ENCODE peak calls at places on chromosomes 16 and 17, in six cellular contexts. One of them, this sample, is unnamed.

GRCh38 chr16:29757950-29758466 is 12.2 kb upstream of the C16orf54 start:
- DNase-seq in PC-3: no peak
- DNase-seq in fibroblast of lung: peak; percentile 90
- DNase-seq in GM23248: peak; percentile 66
- DNase-seq in K562: no peak
- DNase-seq in mammary epithelial cell: no peak
- DNase-seq in this sample: no peak

GRCh38 chr16:81717662-81718189 is 61.4 kb upstream of the PLCG2 start:
- DNase-seq in PC-3: no peak
- DNase-seq in fibroblast of lung: no peak
- DNase-seq in GM23248: no peak
- DNase-seq in K562: no peak
- DNase-seq in mammary epithelial cell: no peak
- DNase-seq in this sample: no peak

GRCh38 chr16:51153275-51153991 is 2.4 kb upstream of the SALL1 start:
- DNase-seq in PC-3: no peak
- DNase-seq in fibroblast of lung: peak; percentile 6
- DNase-seq in GM23248: peak; percentile 49
- DNase-seq in K562: no peak
- DNase-seq in mammary epithelial cell: no peak
- DNase-seq in this sample: peak; percentile 76

GRCh38 chr16:23182206-23182674 is 305 bp upstream of the SCNN1G start:
- DNase-seq in PC-3: peak; percentile 88
- DNase-seq in fibroblast of lung: peak; percentile 56
- DNase-seq in GM23248: peak; percentile 80
- DNase-seq in K562: peak; percentile 78
- DNase-seq in mammary epithelial cell: peak; percentile 88
- DNase-seq in this sample: peak; percentile 89

GRCh38 chr16:20870122-20870521 is 30.0 kb downstream of the DCUN1D3 start:
- DNase-seq in PC-3: no peak
- DNase-seq in fibroblast of lung: no peak
- DNase-seq in GM23248: no peak
- DNase-seq in K562: no peak
- DNase-seq in mammary epithelial cell: no peak
- DNase-seq in this sample: no peak

GRCh38 chr16:3008749-3009088 is 4.0 kb upstream of the CLDN9 start:
- DNase-seq in PC-3: no peak
- DNase-seq in fibroblast of lung: no peak
- DNase-seq in GM23248: no peak
- DNase-seq in K562: peak; percentile 64
- DNase-seq in mammary epithelial cell: no peak
- DNase-seq in this sample: no peak

GRCh38 chr17:81387235-81388060 is 7.8 kb upstream of the BAHCC1 start:
- DNase-seq in PC-3: peak; percentile 64
- DNase-seq in fibroblast of lung: peak; percentile 71
- DNase-seq in GM23248: peak; percentile 75
- DNase-seq in K562: no peak
- DNase-seq in mammary epithelial cell: no peak
- DNase-seq in this sample: peak; percentile 86

GRCh38 chr17:5131146-5131715 is 15.4 kb downstream of the USP6 start:
- DNase-seq in PC-3: no peak
- DNase-seq in fibroblast of lung: no peak
- DNase-seq in GM23248: no peak
- DNase-seq in K562: no peak
- DNase-seq in mammary epithelial cell: no peak
- DNase-seq in this sample: no peak

GRCh38 chr17:77444653-77445029 is 303.9 kb downstream of the SEC14L1 start:
- DNase-seq in PC-3: no peak
- DNase-seq in fibroblast of lung: peak; percentile 92
- DNase-seq in GM23248: peak; percentile 71
- DNase-seq in K562: peak; percentile 61
- DNase-seq in mammary epithelial cell: no peak
- DNase-seq in this sample: no peak

GRCh38 chr17:72947475-72947874 is 145.0 kb downstream of the SLC39A11 start:
- DNase-seq in PC-3: no peak
- DNase-seq in fibroblast of lung: no peak
- DNase-seq in GM23248: no peak
- DNase-seq in K562: no peak
- DNase-seq in mammary epithelial cell: no peak
- DNase-seq in this sample: no peak

GRCh38 chr16:56995136-56995805 is 5.9 kb downstream of the NLRC5 start:
- DNase-seq in PC-3: no peak
- DNase-seq in fibroblast of lung: no peak
- DNase-seq in GM23248: no peak
- DNase-seq in K562: no peak
- DNase-seq in mammary epithelial cell: no peak
- DNase-seq in this sample: no peak

GRCh38 chr17:75668489-75668888 is 1.4 kb downstream of the SAP30BP start:
- DNase-seq in PC-3: no peak
- DNase-seq in fibroblast of lung: no peak
- DNase-seq in GM23248: peak; percentile 38
- DNase-seq in K562: no peak
- DNase-seq in mammary epithelial cell: no peak
- DNase-seq in this sample: no peak

GRCh38 chr17:61444831-61445230 is 7.4 kb upstream of the TBX4 start:
- DNase-seq in PC-3: peak; percentile 88
- DNase-seq in fibroblast of lung: peak; percentile 78
- DNase-seq in GM23248: peak; percentile 32
- DNase-seq in K562: no peak
- DNase-seq in mammary epithelial cell: no peak
- DNase-seq in this sample: no peak

GRCh38 chr17:65988451-65988850 is 203.5 kb downstream of the CEP112 start:
- DNase-seq in PC-3: no peak
- DNase-seq in fibroblast of lung: no peak
- DNase-seq in GM23248: no peak
- DNase-seq in K562: no peak
- DNase-seq in mammary epithelial cell: no peak
- DNase-seq in this sample: no peak

GRCh38 chr17:75981019-75981615 is 2.1 kb downstream of the TEN1 start:
- DNase-seq in PC-3: no peak
- DNase-seq in fibroblast of lung: no peak
- DNase-seq in GM23248: peak; percentile 32
- DNase-seq in K562: no peak
- DNase-seq in mammary epithelial cell: no peak
- DNase-seq in this sample: no peak

GRCh38 chr17:67044016-67044772 is at the start of gene CACNG1:
- DNase-seq in PC-3: no peak
- DNase-seq in fibroblast of lung: no peak
- DNase-seq in GM23248: no peak
- DNase-seq in K562: no peak
- DNase-seq in mammary epithelial cell: no peak
- DNase-seq in this sample: no peak

GRCh38 chr16:84864266-84864955 is 44.6 kb downstream of the CRISPLD2 start:
- DNase-seq in PC-3: no peak
- DNase-seq in fibroblast of lung: no peak
- DNase-seq in GM23248: no peak
- DNase-seq in K562: no peak
- DNase-seq in mammary epithelial cell: no peak
- DNase-seq in this sample: no peak

GRCh38 chr16:19700319-19700781 is 17.7 kb downstream of the KNOP1 start:
- DNase-seq in PC-3: peak; percentile 77
- DNase-seq in fibroblast of lung: peak; percentile 64
- DNase-seq in GM23248: peak; percentile 73
- DNase-seq in K562: no peak
- DNase-seq in mammary epithelial cell: no peak
- DNase-seq in this sample: no peak

GRCh38 chr17:56292010-56292409 is 138.7 kb downstream of the ANKFN1 start:
- DNase-seq in PC-3: peak; percentile 50
- DNase-seq in fibroblast of lung: peak; percentile 56
- DNase-seq in GM23248: peak; percentile 93
- DNase-seq in K562: no peak
- DNase-seq in mammary epithelial cell: peak; percentile 73
- DNase-seq in this sample: no peak

GRCh38 chr16:89864421-89864820 is 9.0 kb upstream of the TCF25 start:
- DNase-seq in PC-3: peak; percentile 59
- DNase-seq in fibroblast of lung: no peak
- DNase-seq in GM23248: peak; percentile 32
- DNase-seq in K562: no peak
- DNase-seq in mammary epithelial cell: peak; percentile 79
- DNase-seq in this sample: no peak

GRCh38 chr17:68089881-68090280 is 54.3 kb downstream of the KPNA2 start:
- DNase-seq in PC-3: peak; percentile 84
- DNase-seq in fibroblast of lung: no peak
- DNase-seq in GM23248: peak; percentile 29
- DNase-seq in K562: no peak
- DNase-seq in mammary epithelial cell: peak; percentile 12
- DNase-seq in this sample: no peak

GRCh38 chr16:26993511-26993910 is 73.2 kb upstream of the C16orf82 start:
- DNase-seq in PC-3: no peak
- DNase-seq in fibroblast of lung: peak; percentile 14
- DNase-seq in GM23248: peak; percentile 56
- DNase-seq in K562: no peak
- DNase-seq in mammary epithelial cell: no peak
- DNase-seq in this sample: no peak
- H3K9ac ChIP-seq in PC-3: no peak overlapping the region
- H3K9ac ChIP-seq in fibroblast of lung: no peak overlapping the region
- H3K9ac ChIP-seq in GM23248: peak overlapping the region; percentile 26
- H3K9ac ChIP-seq in K562: no peak overlapping the region
- H3K9ac ChIP-seq in mammary epithelial cell: no peak overlapping the region
- H3K9ac ChIP-seq in this sample: no peak overlapping the region

DNA sequence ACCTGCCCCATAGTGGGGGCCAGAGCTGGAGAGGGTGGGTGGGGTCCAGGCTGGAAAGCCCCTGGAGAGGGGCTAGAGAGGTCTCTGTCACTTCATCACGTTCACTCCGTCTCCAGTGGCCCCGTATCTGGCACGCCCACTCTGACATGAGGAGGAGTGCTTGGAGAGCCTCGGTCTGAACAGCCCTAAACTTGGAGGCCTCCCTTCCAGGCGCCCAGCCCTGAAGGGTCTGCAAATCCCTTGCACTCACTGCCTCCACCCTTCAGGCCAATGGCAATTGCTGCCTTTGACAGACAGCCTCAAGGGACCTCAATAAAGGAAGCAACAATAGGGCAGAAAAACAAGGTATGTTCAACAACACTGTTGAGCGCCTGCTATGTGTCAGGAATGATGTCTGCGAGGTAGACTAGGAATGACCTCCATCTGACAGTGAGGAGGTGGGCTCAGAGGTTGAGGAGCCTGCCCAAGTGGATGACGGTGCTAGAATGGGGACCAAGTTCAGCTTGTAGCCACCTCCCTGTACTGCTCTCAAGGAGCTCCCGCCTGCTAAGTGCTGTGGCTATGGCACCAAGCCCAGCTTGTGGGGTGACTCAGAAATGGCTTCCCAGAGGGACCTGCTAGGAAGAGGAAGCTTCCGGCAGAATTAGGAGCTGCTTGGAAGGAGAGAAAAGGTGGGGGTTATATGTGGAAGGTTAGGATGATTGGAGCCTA is 2.9 kb upstream of the EPX start:
- DNase-seq in PC-3: peak; percentile 98
- DNase-seq in fibroblast of lung: peak; percentile 74
- DNase-seq in GM23248: peak; percentile 94
- DNase-seq in K562: no peak
- DNase-seq in mammary epithelial cell: peak; percentile 76
- DNase-seq in this sample: no peak
- H3K27me3 ChIP-seq in PC-3: peaks cover 8% of the 10 kb centered on the region
- H3K27me3 ChIP-seq in fibroblast of lung: peaks cover 8% of the 10 kb centered on the region
- H3K27me3 ChIP-seq in GM23248: peaks cover 9% of the 10 kb centered on the region
- H3K27me3 ChIP-seq in K562: peaks cover 4% of the 10 kb centered on the region
- H3K27me3 ChIP-seq in mammary epithelial cell: no peaks in the 10 kb centered on the region
- H3K27me3 ChIP-seq in this sample: peaks cover 5% of the 10 kb centered on the region

GRCh38 chr17:40076595-40076994 is 13.8 kb downstream of the THRA start:
- DNase-seq in PC-3: no peak
- DNase-seq in fibroblast of lung: no peak
- DNase-seq in GM23248: no peak
- DNase-seq in K562: no peak
- DNase-seq in mammary epithelial cell: no peak
- DNase-seq in this sample: no peak

GRCh38 chr17:40076101-40076498 is 13.3 kb downstream of the THRA start:
- DNase-seq in PC-3: no peak
- DNase-seq in fibroblast of lung: no peak
- DNase-seq in GM23248: no peak
- DNase-seq in K562: no peak
- DNase-seq in mammary epithelial cell: no peak
- DNase-seq in this sample: no peak

GRCh38 chr17:40074175-40074512 is 11.4 kb downstream of the THRA start:
- DNase-seq in PC-3: no peak
- DNase-seq in fibroblast of lung: no peak
- DNase-seq in GM23248: no peak
- DNase-seq in K562: no peak
- DNase-seq in mammary epithelial cell: no peak
- DNase-seq in this sample: no peak

GRCh38 chr17:40074871-40075215 is 12.1 kb downstream of the THRA start:
- DNase-seq in PC-3: no peak
- DNase-seq in fibroblast of lung: peak; percentile 43
- DNase-seq in GM23248: peak; percentile 43
- DNase-seq in K562: no peak
- DNase-seq in mammary epithelial cell: no peak
- DNase-seq in this sample: no peak

GRCh38 chr17:40075216-40076100 is 12.7 kb downstream of the THRA start:
- DNase-seq in PC-3: peak; percentile 63
- DNase-seq in fibroblast of lung: peak; percentile 75
- DNase-seq in GM23248: peak; percentile 61
- DNase-seq in K562: peak; percentile 71
- DNase-seq in mammary epithelial cell: peak; percentile 30
- DNase-seq in this sample: peak; percentile 86
- H3K9ac ChIP-seq in PC-3: no peak overlapping the region
- H3K9ac ChIP-seq in fibroblast of lung: peak overlapping the region; percentile 27
- H3K9ac ChIP-seq in GM23248: no peak overlapping the region
- H3K9ac ChIP-seq in K562: peak overlapping the region; percentile 35
- H3K9ac ChIP-seq in mammary epithelial cell: no peak overlapping the region
- H3K9ac ChIP-seq in this sample: no peak overlapping the region

GRCh38 chr16:1007284-1007850 is 25.8 kb downstream of the SOX8 start:
- DNase-seq in PC-3: no peak
- DNase-seq in fibroblast of lung: no peak
- DNase-seq in GM23248: no peak
- DNase-seq in K562: no peak
- DNase-seq in mammary epithelial cell: no peak
- DNase-seq in this sample: no peak

GRCh38 chr16:1009358-1010150 is 28.0 kb downstream of the SOX8 start:
- DNase-seq in PC-3: no peak
- DNase-seq in fibroblast of lung: no peak
- DNase-seq in GM23248: no peak
- DNase-seq in K562: no peak
- DNase-seq in mammary epithelial cell: no peak
- DNase-seq in this sample: no peak

GRCh38 chr16:1006781-1007180 is 25.2 kb downstream of the SOX8 start:
- DNase-seq in PC-3: no peak
- DNase-seq in fibroblast of lung: no peak
- DNase-seq in GM23248: no peak
- DNase-seq in K562: no peak
- DNase-seq in mammary epithelial cell: no peak
- DNase-seq in this sample: no peak

GRCh38 chr16:1010266-1010665 is 28.7 kb downstream of the SOX8 start:
- DNase-seq in PC-3: no peak
- DNase-seq in fibroblast of lung: no peak
- DNase-seq in GM23248: no peak
- DNase-seq in K562: no peak
- DNase-seq in mammary epithelial cell: no peak
- DNase-seq in this sample: no peak

DNA sequence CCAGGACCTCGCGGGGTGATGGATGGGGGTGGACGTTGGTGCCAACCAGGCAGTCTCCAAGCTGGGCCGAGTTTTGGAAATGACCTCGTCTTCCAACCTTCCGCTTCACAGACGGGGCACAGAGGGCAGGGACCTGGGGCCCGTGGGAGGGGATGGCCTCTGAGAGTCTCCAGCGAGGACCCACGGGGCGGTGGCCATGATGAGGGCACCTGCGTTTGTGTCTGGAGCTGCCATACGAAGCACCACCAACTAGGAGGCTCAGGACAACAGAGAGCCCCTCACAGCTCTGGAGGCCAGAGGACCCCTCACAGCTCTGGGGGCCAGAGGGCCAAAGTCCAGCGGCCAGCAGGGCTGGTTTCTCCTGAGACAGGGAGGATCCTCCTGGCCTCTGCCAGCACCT is 26.5 kb downstream of the SOX8 start:
- DNase-seq in PC-3: no peak
- DNase-seq in fibroblast of lung: no peak
- DNase-seq in GM23248: no peak
- DNase-seq in K562: no peak
- DNase-seq in mammary epithelial cell: no peak
- DNase-seq in this sample: no peak
- H3K27me3 ChIP-seq in PC-3: peaks cover 33% of the 10 kb centered on the region
- H3K27me3 ChIP-seq in fibroblast of lung: no peaks in the 10 kb centered on the region
- H3K27me3 ChIP-seq in GM23248: peaks cover 16% of the 10 kb centered on the region
- H3K27me3 ChIP-seq in K562: peaks cover 82% of the 10 kb centered on the region
- H3K27me3 ChIP-seq in mammary epithelial cell: peaks cover 6% of the 10 kb centered on the region
- H3K27me3 ChIP-seq in this sample: no peaks in the 10 kb centered on the region

This sample was measured in neural progenitor cell.